ENCODE peak calls at places on chromosomes 13 and 19, in eight cellular contexts. One of them, this sample, is unnamed.

GRCh38 chr19:2575734-2576481 is 100.0 kb downstream of the GADD45B start:
- DNase-seq in stimulated activated CD4-positive, alpha-beta T cell treated with anti-CD3 and anti-CD28 coated beads, Interleukin-15, amount 100 ng/mL, for 1 hour: no peak
- DNase-seq in stimulated activated CD8-positive, alpha-beta memory T cell treated with anti-CD3 and anti-CD28 coated beads, Interleukin-7, amount 100 ng/mL, for 24 hours: no peak
- DNase-seq in T follicular helper cell: no peak
- DNase-seq in HCEC 1CT: no peak
- DNase-seq in activated CD4-positive, alpha-beta T cell treated with anti-CD3 and anti-CD28 coated beads, Interleukin-2, amount 50 U/mL, for 1 hour: no peak
- DNase-seq in upper lobe of right lung: peak; percentile 68
- DNase-seq in myocyte: peak; percentile 72
- DNase-seq in this sample: no peak

GRCh38 chr13:32228330-32229041 is 86.7 kb downstream of the ZAR1L start:
- DNase-seq in stimulated activated CD4-positive, alpha-beta T cell treated with anti-CD3 and anti-CD28 coated beads, Interleukin-15, amount 100 ng/mL, for 1 hour: no peak
- DNase-seq in activated CD4-positive, alpha-beta T cell treated with anti-CD3 and anti-CD28 coated beads, Interleukin-2, amount 50 U/mL, for 1 hour: no peak
- DNase-seq in upper lobe of right lung: no peak
- DNase-seq in HCEC 1CT: peak; percentile 64
- DNase-seq in T follicular helper cell: no peak
- DNase-seq in stimulated activated CD8-positive, alpha-beta memory T cell treated with anti-CD3 and anti-CD28 coated beads, Interleukin-7, amount 100 ng/mL, for 24 hours: no peak
- DNase-seq in myocyte: no peak
- DNase-seq in this sample: no peak

GRCh38 chr13:88925954-88926353 is 1254.8 kb downstream of the SLITRK5 start:
- DNase-seq in HCEC 1CT: no peak
- DNase-seq in T follicular helper cell: no peak
- DNase-seq in upper lobe of right lung: no peak
- DNase-seq in activated CD4-positive, alpha-beta T cell treated with anti-CD3 and anti-CD28 coated beads, Interleukin-2, amount 50 U/mL, for 1 hour: no peak
- DNase-seq in myocyte: no peak
- DNase-seq in stimulated activated CD4-positive, alpha-beta T cell treated with anti-CD3 and anti-CD28 coated beads, Interleukin-15, amount 100 ng/mL, for 1 hour: no peak
- DNase-seq in stimulated activated CD8-positive, alpha-beta memory T cell treated with anti-CD3 and anti-CD28 coated beads, Interleukin-7, amount 100 ng/mL, for 24 hours: no peak
- DNase-seq in this sample: no peak

GRCh38 chr13:36297600-36298338 is at the start of gene CCDC169:
- DNase-seq in myocyte: peak; percentile 88
- DNase-seq in upper lobe of right lung: peak; percentile 90
- DNase-seq in T follicular helper cell: peak; percentile 42
- DNase-seq in stimulated activated CD4-positive, alpha-beta T cell treated with anti-CD3 and anti-CD28 coated beads, Interleukin-15, amount 100 ng/mL, for 1 hour: peak; percentile 33
- DNase-seq in activated CD4-positive, alpha-beta T cell treated with anti-CD3 and anti-CD28 coated beads, Interleukin-2, amount 50 U/mL, for 1 hour: peak; percentile 50
- DNase-seq in HCEC 1CT: peak; percentile 59
- DNase-seq in stimulated activated CD8-positive, alpha-beta memory T cell treated with anti-CD3 and anti-CD28 coated beads, Interleukin-7, amount 100 ng/mL, for 24 hours: peak; percentile 20
- DNase-seq in this sample: no peak

GRCh38 chr19:57302727-57303401 is 17.4 kb upstream of the ZNF543 start:
- DNase-seq in HCEC 1CT: no peak
- DNase-seq in activated CD4-positive, alpha-beta T cell treated with anti-CD3 and anti-CD28 coated beads, Interleukin-2, amount 50 U/mL, for 1 hour: no peak
- DNase-seq in stimulated activated CD4-positive, alpha-beta T cell treated with anti-CD3 and anti-CD28 coated beads, Interleukin-15, amount 100 ng/mL, for 1 hour: no peak
- DNase-seq in upper lobe of right lung: no peak
- DNase-seq in stimulated activated CD8-positive, alpha-beta memory T cell treated with anti-CD3 and anti-CD28 coated beads, Interleukin-7, amount 100 ng/mL, for 24 hours: no peak
- DNase-seq in T follicular helper cell: no peak
- DNase-seq in myocyte: no peak
- DNase-seq in this sample: no peak

GRCh38 chr13:48094404-48094780 is 512 bp downstream of the MED4 start:
- DNase-seq in HCEC 1CT: no peak
- DNase-seq in activated CD4-positive, alpha-beta T cell treated with anti-CD3 and anti-CD28 coated beads, Interleukin-2, amount 50 U/mL, for 1 hour: no peak
- DNase-seq in T follicular helper cell: no peak
- DNase-seq in myocyte: peak; percentile 32
- DNase-seq in upper lobe of right lung: no peak
- DNase-seq in stimulated activated CD4-positive, alpha-beta T cell treated with anti-CD3 and anti-CD28 coated beads, Interleukin-15, amount 100 ng/mL, for 1 hour: no peak
- DNase-seq in stimulated activated CD8-positive, alpha-beta memory T cell treated with anti-CD3 and anti-CD28 coated beads, Interleukin-7, amount 100 ng/mL, for 24 hours: no peak
- DNase-seq in this sample: no peak

GRCh38 chr19:55216461-55217198 is 7.3 kb upstream of the PTPRH start:
- DNase-seq in stimulated activated CD8-positive, alpha-beta memory T cell treated with anti-CD3 and anti-CD28 coated beads, Interleukin-7, amount 100 ng/mL, for 24 hours: peak; percentile 29
- DNase-seq in stimulated activated CD4-positive, alpha-beta T cell treated with anti-CD3 and anti-CD28 coated beads, Interleukin-15, amount 100 ng/mL, for 1 hour: peak; percentile 26
- DNase-seq in myocyte: peak; percentile 93
- DNase-seq in HCEC 1CT: peak; percentile 100
- DNase-seq in upper lobe of right lung: peak; percentile 86
- DNase-seq in T follicular helper cell: peak; percentile 23
- DNase-seq in activated CD4-positive, alpha-beta T cell treated with anti-CD3 and anti-CD28 coated beads, Interleukin-2, amount 50 U/mL, for 1 hour: peak; percentile 46
- DNase-seq in this sample: peak; percentile 66

GRCh38 chr13:48234652-48235099 is 1.7 kb downstream of the ITM2B start:
- DNase-seq in activated CD4-positive, alpha-beta T cell treated with anti-CD3 and anti-CD28 coated beads, Interleukin-2, amount 50 U/mL, for 1 hour: no peak
- DNase-seq in T follicular helper cell: no peak
- DNase-seq in HCEC 1CT: no peak
- DNase-seq in myocyte: peak; percentile 28
- DNase-seq in stimulated activated CD8-positive, alpha-beta memory T cell treated with anti-CD3 and anti-CD28 coated beads, Interleukin-7, amount 100 ng/mL, for 24 hours: no peak
- DNase-seq in upper lobe of right lung: no peak
- DNase-seq in stimulated activated CD4-positive, alpha-beta T cell treated with anti-CD3 and anti-CD28 coated beads, Interleukin-15, amount 100 ng/mL, for 1 hour: no peak
- DNase-seq in this sample: no peak

GRCh38 chr13:39602614-39603366 is at the start of gene LHFPL6:
- DNase-seq in HCEC 1CT: peak; percentile 82
- DNase-seq in T follicular helper cell: peak; percentile 35
- DNase-seq in upper lobe of right lung: peak; percentile 90
- DNase-seq in stimulated activated CD8-positive, alpha-beta memory T cell treated with anti-CD3 and anti-CD28 coated beads, Interleukin-7, amount 100 ng/mL, for 24 hours: peak; percentile 40
- DNase-seq in stimulated activated CD4-positive, alpha-beta T cell treated with anti-CD3 and anti-CD28 coated beads, Interleukin-15, amount 100 ng/mL, for 1 hour: peak; percentile 50
- DNase-seq in myocyte: peak; percentile 88
- DNase-seq in activated CD4-positive, alpha-beta T cell treated with anti-CD3 and anti-CD28 coated beads, Interleukin-2, amount 50 U/mL, for 1 hour: peak; percentile 45
- DNase-seq in this sample: no peak

GRCh38 chr13:102461302-102461701 is 59.5 kb upstream of the FGF14 start:
- DNase-seq in upper lobe of right lung: no peak
- DNase-seq in activated CD4-positive, alpha-beta T cell treated with anti-CD3 and anti-CD28 coated beads, Interleukin-2, amount 50 U/mL, for 1 hour: no peak
- DNase-seq in stimulated activated CD4-positive, alpha-beta T cell treated with anti-CD3 and anti-CD28 coated beads, Interleukin-15, amount 100 ng/mL, for 1 hour: no peak
- DNase-seq in myocyte: no peak
- DNase-seq in HCEC 1CT: peak; percentile 70
- DNase-seq in stimulated activated CD8-positive, alpha-beta memory T cell treated with anti-CD3 and anti-CD28 coated beads, Interleukin-7, amount 100 ng/mL, for 24 hours: no peak
- DNase-seq in T follicular helper cell: no peak
- DNase-seq in this sample: no peak

GRCh38 chr13:25538276-25538675 is 166.5 kb downstream of the ATP8A2 start:
- DNase-seq in stimulated activated CD4-positive, alpha-beta T cell treated with anti-CD3 and anti-CD28 coated beads, Interleukin-15, amount 100 ng/mL, for 1 hour: no peak
- DNase-seq in upper lobe of right lung: no peak
- DNase-seq in HCEC 1CT: no peak
- DNase-seq in stimulated activated CD8-positive, alpha-beta memory T cell treated with anti-CD3 and anti-CD28 coated beads, Interleukin-7, amount 100 ng/mL, for 24 hours: no peak
- DNase-seq in activated CD4-positive, alpha-beta T cell treated with anti-CD3 and anti-CD28 coated beads, Interleukin-2, amount 50 U/mL, for 1 hour: no peak
- DNase-seq in myocyte: no peak
- DNase-seq in T follicular helper cell: no peak
- DNase-seq in this sample: no peak

GRCh38 chr13:111990362-111990761 is 76.6 kb upstream of the SOX1 start:
- DNase-seq in upper lobe of right lung: no peak
- DNase-seq in T follicular helper cell: no peak
- DNase-seq in stimulated activated CD4-positive, alpha-beta T cell treated with anti-CD3 and anti-CD28 coated beads, Interleukin-15, amount 100 ng/mL, for 1 hour: no peak
- DNase-seq in stimulated activated CD8-positive, alpha-beta memory T cell treated with anti-CD3 and anti-CD28 coated beads, Interleukin-7, amount 100 ng/mL, for 24 hours: no peak
- DNase-seq in myocyte: no peak
- DNase-seq in activated CD4-positive, alpha-beta T cell treated with anti-CD3 and anti-CD28 coated beads, Interleukin-2, amount 50 U/mL, for 1 hour: no peak
- DNase-seq in HCEC 1CT: no peak
- DNase-seq in this sample: no peak

GRCh38 chr19:17242431-17243208 is 3.1 kb downstream of the NR2F6 start:
- DNase-seq in HCEC 1CT: no peak
- DNase-seq in stimulated activated CD4-positive, alpha-beta T cell treated with anti-CD3 and anti-CD28 coated beads, Interleukin-15, amount 100 ng/mL, for 1 hour: no peak
- DNase-seq in upper lobe of right lung: no peak
- DNase-seq in T follicular helper cell: no peak
- DNase-seq in stimulated activated CD8-positive, alpha-beta memory T cell treated with anti-CD3 and anti-CD28 coated beads, Interleukin-7, amount 100 ng/mL, for 24 hours: no peak
- DNase-seq in activated CD4-positive, alpha-beta T cell treated with anti-CD3 and anti-CD28 coated beads, Interleukin-2, amount 50 U/mL, for 1 hour: no peak
- DNase-seq in myocyte: no peak
- DNase-seq in this sample: no peak